ENCODE peak calls at places on chromosomes 4 and X, in nine cellular contexts. C is stimulated activated CD8-positive, alpha-beta memory T cell treated with anti-CD3 and anti-CD28 coated beads, Interleukin-4, amount 100 ng/mL, for 24 hours; Q is central memory CD4-positive, alpha-beta T cell; N is NCI-H2081; S is T-helper 1 cell; Y is ovary; R is Panc1; L is IMR-90; I is HAP-1. G is an unnamed sample.

GRCh38 chrX:115030635-115031034 is 13.2 kb upstream of the IL13RA2 start:
- DNase-seq in C (no peak), L (no peak), Q (no peak), Y (no peak), R (no peak), N (peak; percentile 39), I (no peak), S (no peak), G (no peak)

GRCh38 chrX:119374736-119375135 is 24.4 kb upstream of the SLC25A43 start:
- DNase-seq in L (peak; percentile 40), C (no peak), R (no peak), Y (no peak), N (no peak), I (no peak), S (no peak), Q (no peak), G (no peak)

GRCh38 chr4:31088600-31089230 is 368.5 kb downstream of the PCDH7 start:
- DNase-seq in N (no peak), Y (no peak), C (no peak), R (no peak), L (peak; percentile 83), I (no peak), S (no peak), Q (no peak), G (no peak)

GRCh38 chr4:140222175-140222574 is 68.2 kb upstream of the MAML3 start:
- DNase-seq in L (peak; percentile 67), C (no peak), R (no peak), S (no peak), I (no peak), N (no peak), Y (no peak), Q (no peak), G (no peak)

GRCh38 chrX:153494061-153494460 is 719 bp upstream of the BGN start:
- DNase-seq in R (no peak), S (no peak), Q (no peak), I (no peak), N (no peak), Y (no peak), C (no peak), L (peak; percentile 41), G (no peak)

GRCh38 chrX:130902446-130902782 is 595 bp downstream of the ENOX2 start:
- DNase-seq in Y (no peak), C (no peak), Q (no peak), S (no peak), I (no peak), R (no peak), N (no peak), L (no peak), G (no peak)

GRCh38 chrX:149829751-149830191 is 48.0 kb downstream of the MAGEA9 start:
- DNase-seq in N (no peak), C (peak; percentile 30), Y (no peak), I (no peak), R (no peak), S (peak; percentile 10), Q (peak; percentile 35), L (peak; percentile 24), G (no peak)

GRCh38 chr4:176927664-176928063 is 134.9 kb upstream of the VEGFC start:
- DNase-seq in C (no peak), R (no peak), Q (no peak), S (no peak), Y (no peak), I (no peak), N (no peak), L (peak; percentile 94), G (no peak)

GRCh38 chr4:169099775-169100180 is 89.7 kb upstream of the CBR4 start:
- DNase-seq in Y (no peak), R (no peak), L (peak; percentile 72), C (no peak), Q (no peak), I (no peak), N (no peak), S (no peak), G (peak; percentile 48)

GRCh38 chrX:132467029-132467428 is 21.8 kb downstream of the MBNL3 start:
- DNase-seq in N (no peak), Y (no peak), I (no peak), S (no peak), C (no peak), Q (no peak), R (no peak), L (peak; percentile 25), G (no peak)

GRCh38 chr4:1716065-1716945 is 4.2 kb upstream of the SLBP start:
- DNase-seq in S (no peak), Q (no peak), L (no peak), C (no peak), Y (peak; percentile 44), I (no peak), R (no peak), N (no peak), G (no peak)

GRCh38 chr4:10619220-10619619 is 65.3 kb downstream of the CLNK start:
- DNase-seq in L (peak; percentile 38), Q (no peak), R (no peak), S (no peak), Y (no peak), C (no peak), I (no peak), N (peak; percentile 97), G (no peak)

GRCh38 chrX:28205905-28206304 is 224.7 kb upstream of the DCAF8L1 start:
- DNase-seq in I (peak; percentile 12), Y (no peak), N (no peak), C (no peak), L (no peak), Q (no peak), S (no peak), R (no peak), G (no peak)

GRCh38 chrX:12824944-12825343 is 33.7 kb downstream of the PRPS2 start:
- DNase-seq in N (no peak), L (no peak), R (no peak), I (no peak), Y (no peak), Q (no peak), S (no peak), C (no peak), G (no peak)

GRCh38 chrX:123817288-123817894 is 42.5 kb upstream of the XIAP start:
- DNase-seq in L (no peak), R (no peak), Y (no peak), S (no peak), C (no peak), N (no peak), I (no peak), Q (no peak), G (no peak)

GRCh38 chr4:84258905-84259830 is 239.9 kb downstream of the NKX6-1 start:
- DNase-seq in Y (no peak), L (peak; percentile 32), R (peak; percentile 10), S (peak; percentile 2), I (peak; percentile 34), N (peak; percentile 24), Q (no peak), C (no peak), G (no peak)

GRCh38 chrX:41971346-41971745 is 48.0 kb upstream of the CASK start:
- DNase-seq in Q (no peak), I (peak; percentile 46), L (no peak), R (no peak), C (no peak), Y (no peak), S (no peak), N (no peak), G (no peak)

GRCh38 chrX:106802063-106802387 is 448 bp upstream of the TBC1D8B start:
- DNase-seq in L (no peak), C (no peak), R (peak; percentile 12), N (no peak), Y (no peak), S (no peak), Q (no peak), I (peak; percentile 23), G (no peak)

GRCh38 chrX:72020788-72021187 is 110.1 kb downstream of the NHSL2 start:
- DNase-seq in N (no peak), I (no peak), R (no peak), L (no peak), C (no peak), Q (no peak), Y (no peak), S (no peak), G (no peak)

GRCh38 chr4:102319594-102319993 is 25.7 kb downstream of the SLC39A8 start:
- DNase-seq in S (no peak), I (peak; percentile 39), Q (no peak), Y (no peak), C (no peak), N (no peak), L (no peak), R (no peak), G (no peak)

GRCh38 chr4:118835896-118836762 is at the start of gene SEC24D:
- DNase-seq in S (peak; percentile 76), Y (peak; percentile 93), C (peak; percentile 81), R (peak; percentile 27), L (peak; percentile 87), I (peak; percentile 93), Q (peak; percentile 81), N (peak; percentile 73), G (peak; percentile 95)

GRCh38 chr4:123291329-123291728 is 105.3 kb upstream of the SPRY1 start:
- DNase-seq in R (no peak), Y (no peak), I (no peak), L (no peak), N (no peak), C (no peak), S (no peak), Q (no peak), G (no peak)

GRCh38 chrX:101749436-101749835 is 89.8 kb upstream of the ARMCX2 start:
- DNase-seq in R (no peak), S (no peak), C (no peak), Q (no peak), I (no peak), L (no peak), Y (no peak), N (no peak), G (no peak)

GRCh38 chr4:126701756-126702155 is 931.0 kb upstream of the INTU start:
- DNase-seq in I (no peak), C (no peak), N (no peak), S (no peak), L (peak; percentile 81), R (no peak), Y (no peak), Q (no peak), G (peak; percentile 53)

GRCh38 chr4:85555210-85555609 is 80.3 kb downstream of the ARHGAP24 start:
- DNase-seq in Q (no peak), Y (no peak), L (no peak), C (no peak), R (no peak), N (no peak), S (no peak), I (no peak), G (no peak)

GRCh38 chr4:184745747-184746531 is 12.0 kb upstream of the CENPU start:
- DNase-seq in N (peak; percentile 34), I (peak; percentile 79), Y (peak; percentile 71), L (peak; percentile 76), S (peak; percentile 67), R (peak; percentile 43), Q (peak; percentile 49), C (peak; percentile 44), G (no peak)

GRCh38 chrX:137052641-137053235 is 18.9 kb upstream of the GPR101 start:
- DNase-seq in I (peak; percentile 34), R (no peak), Y (no peak), C (no peak), Q (no peak), N (no peak), S (peak; percentile 4), L (no peak), G (no peak)

G was measured in heart left ventricle.